ENCODE peak calls at places on chromosomes 4 and X, in five cellular contexts. S, J, W, X and R are unnamed samples.

GRCh38 chrX:86133761-86134160 is 14.5 kb upstream of the DACH2 start:
- DNase-seq in S (no peak), X (no peak), W (no peak), J (no peak), R (no peak)

GRCh38 chr4:175394213-175394612 is 417.9 kb downstream of the GPM6A start:
- DNase-seq in J (no peak), S (no peak), W (no peak), X (no peak), R (no peak)

GRCh38 chr4:41212221-41213203 is 1.8 kb downstream of the APBB2 start:
- DNase-seq in J (no peak), S (no peak), X (no peak), W (no peak), R (peak)

GRCh38 chr4:52234539-52235174 is 183.6 kb downstream of the SPATA18 start:
- DNase-seq in X (no peak), S (no peak), J (no peak), W (no peak), R (no peak)

GRCh38 chr4:35559559-35560365 is 684.6 kb downstream of the ARAP2 start:
- DNase-seq in S (no peak), X (no peak), J (no peak), W (no peak), R (no peak)

GRCh38 chr4:152422817-152423320 is 113.0 kb downstream of the FBXW7 start:
- DNase-seq in W (no peak), X (no peak), J (no peak), S (no peak), R (no peak)

GRCh38 chr4:37715889-37716402 is 29.8 kb upstream of the RELL1 start:
- DNase-seq in S (no peak), X (no peak), J (peak), W (no peak), R (peak)

GRCh38 chrX:2351999-2352995 is 148.5 kb downstream of the DHRSX start:
- DNase-seq in W (no peak), X (no peak), J (no peak), S (peak), R (no peak)

GRCh38 chr4:3477750-3478430 is 14.8 kb downstream of the DOK7 start:
- DNase-seq in J (no peak), W (no peak), S (no peak), X (no peak), R (no peak)

GRCh38 chr4:40918330-40918729 is 168.6 kb downstream of the NSUN7 start:
- DNase-seq in S (no peak), X (no peak), W (no peak), J (no peak), R (no peak)

GRCh38 chr4:128861856-128862518 is 52.5 kb downstream of the JADE1 start:
- DNase-seq in J (no peak), X (peak), W (no peak), S (no peak), R (no peak)

GRCh38 chr4:159278399-159278798 is 175.5 kb downstream of the RAPGEF2 start:
- DNase-seq in S (no peak), W (no peak), X (no peak), J (no peak), R (no peak)

GRCh38 chr4:10077492-10078335 is 38.9 kb downstream of the WDR1 start:
- DNase-seq in W (no peak), S (no peak), X (peak), J (no peak), R (peak)

GRCh38 chrX:17473021-17473420 is 98.0 kb downstream of the NHS start:
- DNase-seq in W (no peak), J (no peak), X (no peak), S (no peak), R (no peak)

GRCh38 chr4:73211968-73212367 is 46.6 kb downstream of the ANKRD17 start:
- DNase-seq in S (no peak), W (no peak), J (no peak), X (no peak), R (no peak)

GRCh38 chr4:128517096-128517738 is 229.6 kb upstream of the PGRMC2 start:
- DNase-seq in S (no peak), X (no peak), J (no peak), W (no peak), R (no peak)

GRCh38 chrX:153460826-153461225 is 9.6 kb downstream of the HAUS7 start:
- DNase-seq in S (no peak), W (peak), X (peak), J (no peak), R (peak)

GRCh38 chrX:40262641-40263560 is 165.1 kb upstream of the BCOR start:
- DNase-seq in J (no peak), S (peak), W (no peak), X (no peak), R (no peak)

GRCh38 chr4:13559414-13559813 is 15.1 kb upstream of the NKX3-2 start:
- DNase-seq in S (peak), W (no peak), J (no peak), X (no peak), R (no peak)

GRCh38 chr4:154004450-154004849 is 215.6 kb upstream of the SFRP2 start:
- DNase-seq in J (no peak), W (no peak), S (no peak), X (no peak), R (no peak)

GRCh38 chr4:169342906-169343560 is 72.3 kb upstream of the SH3RF1 start:
- DNase-seq in W (no peak), S (peak), J (no peak), X (no peak), R (no peak)

GRCh38 chr4:48093949-48094550 is 40.0 kb downstream of the TXK start:
- DNase-seq in S (peak), W (no peak), X (no peak), J (no peak), R (no peak)

GRCh38 chr4:77220841-77221613 is 64.0 kb downstream of the CCNG2 start:
- DNase-seq in S (no peak), X (no peak), W (no peak), J (no peak), R (no peak)

GRCh38 chrX:17579021-17579420 is 158.3 kb upstream of the SCML1 start:
- DNase-seq in W (no peak), S (no peak), X (no peak), J (no peak), R (no peak)

GRCh38 chrX:18643243-18643642 is 28.7 kb downstream of the RS1 start:
- DNase-seq in W (no peak), J (no peak), S (no peak), X (peak), R (no peak)

GRCh38 chrX:123860983-123861382 is 1.1 kb downstream of the XIAP start:
- DNase-seq in S (no peak), X (no peak), J (no peak), W (no peak), R (no peak)

GRCh38 chr4:14874990-14875389 is 127.3 kb upstream of the CPEB2 start:
- DNase-seq in S (no peak), W (no peak), X (no peak), J (peak), R (no peak)

GRCh38 chr4:14868426-14868825 is 133.9 kb upstream of the CPEB2 start:
- DNase-seq in W (no peak), S (no peak), J (no peak), X (no peak), R (no peak)

GRCh38 chr4:14877246-14878220 is 124.7 kb upstream of the CPEB2 start:
- DNase-seq in W (no peak), X (no peak), J (no peak), S (no peak), R (no peak)

GRCh38 chr4:14867847-14868246 is 134.4 kb upstream of the CPEB2 start:
- DNase-seq in S (no peak), X (no peak), W (no peak), J (no peak), R (no peak)

GRCh38 chr4:14871676-14872430 is 130.4 kb upstream of the CPEB2 start:
- DNase-seq in S (no peak), X (peak), W (peak), J (no peak), R (no peak)
- TF ChIP-seq CTCF in S (peak), X (peak), W (no peak), J (peak), R (peak)

GRCh38 chr4:95839891-95840290 is at the start of gene PDHA2:
- DNase-seq in W (no peak), J (no peak), X (peak), S (no peak), R (no peak)

GRCh38 chr4:95830647-95831046 is 9.2 kb upstream of the PDHA2 start:
- DNase-seq in J (no peak), X (no peak), S (no peak), W (no peak), R (no peak)

GRCh38 chr4:95838192-95838591 is 1.7 kb upstream of the PDHA2 start:
- DNase-seq in X (no peak), S (no peak), J (no peak), W (no peak), R (no peak)

GRCh38 chr4:95833652-95834276 is 6.1 kb upstream of the PDHA2 start:
- DNase-seq in S (no peak), J (no peak), X (no peak), W (no peak), R (no peak)

DNA sequence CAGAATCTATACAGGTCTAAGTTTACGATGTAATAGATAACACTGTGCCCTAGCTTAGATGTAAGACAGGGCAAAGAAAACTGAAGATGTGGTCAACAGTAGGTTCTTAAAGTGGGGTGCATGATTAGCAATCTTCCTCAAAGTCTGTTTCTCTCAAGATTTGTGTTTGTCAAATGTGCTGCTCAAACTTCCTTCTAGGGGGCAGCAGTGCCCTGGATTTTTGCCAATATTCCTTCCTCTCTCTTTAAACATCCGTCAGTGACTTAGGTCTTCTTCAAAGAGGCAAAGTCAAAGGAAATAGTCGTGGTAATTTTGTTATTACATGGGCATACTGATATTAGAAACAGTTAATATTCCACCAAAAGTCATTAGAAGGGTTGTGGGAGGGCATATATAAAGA is 4.2 kb upstream of the PDHA2 start:
- DNase-seq in S (no peak), J (no peak), W (no peak), X (no peak), R (no peak)
- TF ChIP-seq CTCF in S (peak), J (peak), W (no peak), X (no peak), R (no peak)

GRCh38 chrX:107716045-107716684 is 59.4 kb downstream of the TSC22D3 start:
- DNase-seq in W (no peak), X (peak), S (no peak), J (no peak), R (peak)

GRCh38 chrX:107715331-107716044 is 60.1 kb downstream of the TSC22D3 start:
- DNase-seq in X (peak), W (no peak), S (no peak), J (no peak), R (no peak)

GRCh38 chrX:107713205-107714195 is 62.1 kb downstream of the TSC22D3 start:
- DNase-seq in S (no peak), X (no peak), J (no peak), W (no peak), R (no peak)

GRCh38 chrX:107712231-107713204 is 63.1 kb downstream of the TSC22D3 start:
- DNase-seq in W (no peak), S (no peak), X (no peak), J (no peak), R (no peak)

DNA sequence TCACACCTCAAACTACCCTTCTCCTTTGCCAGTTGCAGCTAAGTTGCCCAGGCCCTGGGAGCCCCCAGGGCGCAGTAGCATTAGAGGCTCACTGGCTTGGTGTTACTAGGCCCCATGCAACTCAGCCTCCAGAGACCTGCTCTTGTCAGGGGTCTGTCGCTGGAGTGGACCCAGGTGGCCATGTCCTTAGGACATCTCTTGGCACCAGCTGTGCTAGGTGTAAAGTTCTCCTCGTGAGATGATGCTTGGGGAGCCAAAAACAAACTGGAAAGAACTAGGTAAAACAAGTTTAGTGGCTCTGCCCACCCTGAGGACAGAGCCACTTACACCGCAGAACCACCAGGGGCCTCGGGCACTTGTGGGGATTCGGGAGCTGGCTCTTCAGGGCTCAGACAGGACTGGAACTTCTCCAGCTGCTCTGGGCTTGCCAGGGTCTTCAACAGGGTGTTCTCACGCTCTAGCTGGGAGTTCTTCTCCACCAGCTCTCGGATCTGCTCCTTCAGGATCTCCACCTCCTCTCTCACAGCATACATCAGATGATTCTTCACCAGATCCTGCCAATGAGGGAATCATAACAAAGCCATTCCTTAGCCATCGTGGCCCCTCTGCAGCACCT is 61.3 kb downstream of the TSC22D3 start:
- DNase-seq in X (peak), J (no peak), S (no peak), W (no peak), R (no peak)
- TF ChIP-seq CTCF in X (peak), J (peak), S (no peak), W (no peak), R (no peak)

DNA sequence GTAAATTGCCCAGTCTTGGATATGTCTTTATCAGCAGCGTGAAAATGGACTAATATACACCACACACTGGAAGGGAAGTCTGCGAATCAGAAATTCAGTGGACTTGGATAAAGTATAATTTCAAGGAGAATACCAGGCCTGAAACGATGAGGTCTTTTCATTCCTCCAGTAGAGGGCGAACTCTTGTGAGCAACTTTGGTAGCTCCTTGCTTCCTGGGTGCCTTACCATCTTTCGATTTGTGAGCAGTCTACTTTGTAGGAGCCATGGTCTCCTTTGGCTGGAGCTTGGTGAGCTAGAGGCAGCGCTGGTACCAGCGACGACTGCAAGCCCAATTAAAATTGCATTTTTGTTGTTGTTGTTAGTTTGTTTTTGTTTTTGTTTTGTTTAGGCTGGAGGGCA is 791.9 kb downstream of the FAT4 start:
- DNase-seq in W (no peak), J (no peak), S (no peak), X (no peak), R (no peak)
- TF ChIP-seq CTCF in W (no peak), J (peak), S (peak), X (no peak), R (no peak)

DNA sequence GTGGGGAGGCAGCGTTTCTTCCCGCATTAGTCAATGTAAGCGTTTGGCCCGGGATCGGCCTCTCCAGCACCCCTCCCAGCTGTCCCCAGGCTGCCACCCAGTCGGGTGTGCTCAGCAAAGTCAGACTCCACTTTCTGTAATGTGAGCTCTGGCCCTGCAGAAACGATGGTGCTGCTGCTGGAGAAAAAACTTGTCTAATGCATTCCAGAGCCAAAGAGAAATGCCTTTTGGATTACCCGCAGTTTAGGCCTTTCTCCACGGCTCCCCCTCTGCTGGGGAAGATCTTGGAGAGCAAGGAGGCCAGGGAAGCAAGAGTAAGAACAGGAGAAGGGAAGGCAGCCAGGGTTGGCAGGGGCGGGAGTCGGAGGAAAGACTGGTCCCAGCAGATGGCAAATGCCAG is 55.2 kb downstream of the ELF4 start:
- DNase-seq in W (no peak), S (no peak), X (no peak), J (no peak), R (no peak)
- TF ChIP-seq CTCF in W (no peak), S (no peak), X (no peak), J (no peak), R (no peak)

GRCh38 chrX:8741981-8742380 is 10.0 kb upstream of the ANOS1 start:
- DNase-seq in W (no peak), S (no peak), X (no peak), J (no peak), R (no peak)

GRCh38 chrX:8737883-8738282 is 5.9 kb upstream of the ANOS1 start:
- DNase-seq in W (no peak), J (no peak), X (no peak), S (no peak), R (no peak)

GRCh38 chrX:8743126-8743732 is 11.3 kb upstream of the ANOS1 start:
- DNase-seq in J (no peak), S (no peak), W (peak), X (peak), R (peak)

DNA sequence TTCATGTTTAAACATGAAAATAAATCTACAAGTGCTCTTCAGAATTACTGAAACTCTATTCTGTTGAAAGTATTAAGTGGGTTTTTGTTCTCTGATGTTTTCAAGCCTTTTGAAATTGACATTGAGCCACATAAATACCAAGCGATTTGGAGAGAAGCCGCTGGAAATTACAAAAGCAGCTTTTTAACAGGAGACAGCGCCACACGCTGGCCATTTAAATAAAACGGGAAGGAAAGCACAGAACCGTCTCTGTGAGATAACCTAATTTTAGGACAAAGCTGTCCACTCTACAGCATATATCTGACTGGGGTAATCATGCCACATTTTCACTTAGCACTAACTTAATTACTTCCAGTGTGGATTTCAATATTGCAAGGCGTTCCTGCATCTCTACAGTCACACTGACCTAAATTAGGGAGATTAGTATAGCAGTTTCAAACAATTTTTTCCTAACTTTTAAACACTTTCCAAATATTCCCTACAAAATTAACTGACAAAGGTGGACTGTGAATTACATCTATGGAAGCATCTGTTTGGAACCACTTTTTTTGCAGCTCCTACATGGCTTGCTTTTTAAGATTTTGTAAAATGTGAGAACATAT is 6.8 kb upstream of the ANOS1 start:
- DNase-seq in X (no peak), S (no peak), W (no peak), J (no peak), R (no peak)
- TF ChIP-seq CTCF in X (peak), S (peak), W (peak), J (peak), R (peak)

DNA sequence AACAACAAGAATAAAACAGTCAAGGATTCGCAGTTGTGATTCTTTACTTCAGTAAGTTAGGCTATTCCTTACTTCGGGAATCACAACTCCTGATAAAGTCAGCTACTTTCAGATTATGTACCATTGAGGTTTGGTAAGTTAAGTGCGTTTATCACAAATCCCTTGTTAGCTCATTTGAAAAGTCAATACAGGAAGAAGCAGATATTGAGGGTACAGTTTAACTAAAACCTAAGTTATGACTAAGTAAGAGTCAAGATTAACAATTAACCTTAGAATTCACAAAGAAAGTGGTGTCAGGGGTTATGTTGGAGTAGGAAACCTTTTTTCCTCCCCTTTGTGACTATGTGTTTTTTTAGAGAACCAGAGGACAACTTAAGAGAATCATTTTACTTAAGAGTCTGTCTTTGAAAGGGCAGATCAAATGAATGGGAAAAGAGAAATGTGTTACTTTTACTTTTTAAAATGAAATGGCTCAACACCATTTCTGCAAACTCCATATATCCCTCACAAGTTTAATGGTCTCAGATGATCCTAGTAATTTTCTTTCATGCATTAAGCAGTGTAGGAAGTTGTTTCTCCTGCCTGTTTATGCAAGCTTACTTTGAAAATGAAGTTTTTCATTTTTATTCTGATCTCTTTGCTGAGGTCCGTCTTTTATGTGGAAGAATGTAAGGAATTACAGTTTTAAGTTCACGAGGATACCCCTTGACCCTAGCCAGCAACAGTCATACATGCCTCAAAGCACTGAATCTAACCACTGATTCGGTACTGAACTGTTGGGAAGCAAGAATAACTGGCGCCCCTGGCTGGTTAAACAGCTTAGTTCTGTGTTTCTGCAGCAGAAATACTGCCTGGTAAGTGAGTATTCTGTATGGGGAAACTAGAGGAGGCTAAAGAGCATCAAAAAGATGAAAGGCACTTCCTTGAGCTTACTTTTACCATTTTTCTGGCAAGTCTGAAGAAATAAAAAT is 211.7 kb downstream of the SLC4A4 start:
- DNase-seq in S (no peak), J (no peak), X (no peak), W (no peak), R (no peak)
- TF ChIP-seq CTCF in S (peak), J (no peak), X (no peak), W (no peak), R (no peak)

GRCh38 chr4:7987148-7987989 is 47.7 kb upstream of the AFAP1 start:
- DNase-seq in X (peak), J (peak), S (no peak), W (peak), R (peak)
- TF ChIP-seq CTCF in X (peak), J (peak), S (peak), W (peak), R (peak)